ENCODE peak calls at places on chromosomes 11 and 22, in ten cellular contexts. G is mucosa of descending colon; L is GM12865; A is neural crest cell; Q is heart right ventricle; N is OCI-LY7; Y is Caco-2; P is Calu3; V is BJ; R is activated CD8-positive, alpha-beta T cell treated with anti-CD3 and anti-CD28 coated beads for 36 hours. F is an unnamed sample.

GRCh38 chr11:13337986-13338436 is 60.4 kb downstream of the BMAL1 start:
- DNase-seq in Q (no peak), Y (no peak), R (no peak), P (no peak), V (peak; percentile 45), G (no peak), A (no peak), L (peak; percentile 44), N (no peak), F (no peak)

GRCh38 chr11:10540546-10540914 is 457 bp downstream of the RNF141 start:
- DNase-seq in Q (no peak), R (no peak), G (peak; percentile 72), N (peak; percentile 13), Y (peak; percentile 59), P (no peak), L (no peak), A (no peak), V (no peak), F (no peak)

GRCh38 chr22:22692707-22693530 is 48.5 kb downstream of the GGTLC2 start:
- DNase-seq in A (no peak), V (no peak), P (peak; percentile 97), L (peak; percentile 45), R (peak; percentile 72), Q (peak; percentile 29), N (peak; percentile 83), G (peak; percentile 85), Y (peak; percentile 83), F (no peak)

GRCh38 chr11:66420671-66421476 is at the start of gene NPAS4:
- DNase-seq in L (no peak), Q (no peak), G (no peak), A (no peak), R (no peak), P (no peak), Y (no peak), N (no peak), V (no peak), F (no peak)

GRCh38 chr11:63909621-63910506 is 7.1 kb downstream of the RCOR2 start:
- DNase-seq in V (no peak), N (no peak), A (peak; percentile 58), P (no peak), Q (no peak), R (no peak), L (no peak), Y (no peak), G (no peak), F (no peak)

GRCh38 chr11:76799061-76799804 is 16.1 kb downstream of the TSKU start:
- DNase-seq in R (peak; percentile 84), Q (peak; percentile 90), G (peak; percentile 88), N (peak; percentile 58), L (peak; percentile 73), V (no peak), A (peak; percentile 84), Y (no peak), P (peak; percentile 90), F (no peak)

GRCh38 chr11:104254347-104254746 is 90.4 kb upstream of the PDGFD start:
- DNase-seq in P (peak; percentile 40), G (peak; percentile 17), A (peak; percentile 39), L (peak; percentile 58), Q (no peak), V (no peak), R (peak; percentile 44), Y (peak; percentile 59), N (peak; percentile 32), F (no peak)

GRCh38 chr11:74138572-74138971 is 32.2 kb downstream of the C2CD3 start:
- DNase-seq in R (no peak), L (no peak), Q (no peak), A (no peak), G (peak; percentile 36), V (peak; percentile 97), Y (peak; percentile 75), N (no peak), P (peak; percentile 53), F (peak; percentile 80)

GRCh38 chr11:12842933-12843636 is 166.0 kb upstream of the RASSF10 start:
- DNase-seq in Q (no peak), V (no peak), P (peak; percentile 34), N (peak; percentile 86), L (peak; percentile 48), G (no peak), R (no peak), A (no peak), Y (no peak), F (no peak)

GRCh38 chr22:23542933-23543332 is 37.2 kb downstream of the IGLL1 start:
- DNase-seq in G (no peak), P (no peak), Y (no peak), Q (no peak), N (no peak), V (no peak), L (no peak), A (no peak), R (no peak), F (no peak)

GRCh38 chr22:26483439-26484359 is at the start of the genes HPS4 and SRRD:
- DNase-seq in R (peak; percentile 92), P (peak; percentile 92), V (peak; percentile 34), Q (peak; percentile 91), N (peak; percentile 94), A (peak; percentile 81), G (peak; percentile 95), L (peak; percentile 93), Y (peak; percentile 89), F (peak; percentile 74)

GRCh38 chr22:49297871-49298721 is 529.6 kb downstream of the BRD1 start:
- DNase-seq in Y (no peak), G (no peak), Q (no peak), L (no peak), V (no peak), A (no peak), P (no peak), R (no peak), N (no peak), F (no peak)

GRCh38 chr11:125451400-125452124 is 44.5 kb downstream of the FEZ1 start:
- DNase-seq in P (peak; percentile 72), Q (peak; percentile 59), G (peak; percentile 27), V (no peak), A (peak; percentile 69), Y (no peak), R (peak; percentile 13), N (no peak), L (peak; percentile 26), F (no peak)

GRCh38 chr11:87097582-87097981 is 59.8 kb downstream of the TMEM135 start:
- DNase-seq in P (peak; percentile 40), Y (peak; percentile 87), Q (no peak), R (peak; percentile 61), A (peak; percentile 19), L (peak; percentile 41), N (peak; percentile 51), V (no peak), G (peak; percentile 73), F (no peak)

GRCh38 chr11:17257200-17257599 is 19.3 kb upstream of the NUCB2 start:
- DNase-seq in P (no peak), Y (no peak), V (no peak), A (no peak), G (no peak), R (no peak), N (no peak), Q (no peak), L (no peak), F (no peak)

GRCh38 chr11:8323161-8323935 is 59.7 kb upstream of the LMO1 start:
- DNase-seq in N (no peak), P (no peak), V (no peak), Q (no peak), R (no peak), Y (no peak), G (no peak), L (no peak), A (no peak), F (no peak)
- TF ChIP-seq CTCF in N (no peak), P (no peak), V (no peak), Q (no peak), R (no peak), Y (no peak), G (no peak), L (no peak), A (no peak), F (no peak)

DNA sequence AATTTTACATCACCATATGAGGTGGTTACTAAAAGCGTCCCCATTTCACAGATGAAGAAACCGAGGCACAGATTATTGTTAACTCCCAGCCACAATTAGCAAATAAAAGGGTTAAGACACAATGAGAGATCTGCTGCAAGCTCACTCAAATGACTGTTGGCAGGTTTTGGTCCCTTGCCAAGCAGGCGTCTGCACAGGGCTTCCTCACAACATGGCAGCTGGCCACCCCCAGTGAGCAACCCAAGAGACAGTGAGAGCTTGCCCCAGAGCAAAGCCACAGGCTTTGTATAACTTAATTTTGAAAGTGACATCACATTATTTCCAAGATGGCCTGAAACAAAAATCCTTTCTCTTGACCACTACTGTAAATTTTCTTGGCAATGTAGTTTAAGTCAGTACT is 217.6 kb downstream of the NTM start:
- DNase-seq in N (no peak), G (no peak), V (no peak), Q (no peak), L (no peak), A (no peak), P (no peak), Y (no peak), R (no peak), F (no peak)
- TF ChIP-seq CTCF in N (no peak), G (no peak), V (no peak), Q (no peak), L (no peak), A (no peak), P (no peak), Y (no peak), R (no peak), F (no peak)

GRCh38 chr11:88174627-88175003 is 628 bp downstream of the RAB38 start:
- DNase-seq in A (peak; percentile 16), R (peak; percentile 76), P (peak; percentile 62), V (no peak), Y (no peak), G (peak; percentile 65), L (peak; percentile 59), Q (peak; percentile 46), N (peak; percentile 21), F (peak; percentile 43)
- TF ChIP-seq CTCF in A (no peak), R (no peak), P (no peak), V (no peak), Y (no peak), G (no peak), L (no peak), Q (no peak), N (no peak), F (no peak)

GRCh38 chr11:132347156-132348090 is 977.0 kb downstream of the NTM start:
- DNase-seq in P (no peak), L (peak; percentile 37), R (no peak), Y (no peak), N (no peak), G (no peak), A (no peak), Q (no peak), V (no peak), F (no peak)

GRCh38 chr11:132342408-132342807 is 972.0 kb downstream of the NTM start:
- DNase-seq in Q (no peak), Y (no peak), P (no peak), N (no peak), V (no peak), R (no peak), A (no peak), G (no peak), L (no peak), F (no peak)

GRCh38 chr11:132346558-132347148 is 976.2 kb downstream of the NTM start:
- DNase-seq in G (no peak), R (no peak), V (no peak), N (no peak), Y (no peak), Q (no peak), P (no peak), L (no peak), A (no peak), F (no peak)

GRCh38 chr11:132337819-132338416 is 967.5 kb downstream of the NTM start:
- DNase-seq in Y (no peak), A (no peak), R (no peak), N (no peak), L (no peak), G (no peak), Q (no peak), P (no peak), V (no peak), F (no peak)

GRCh38 chr11:132343445-132343844 is 973.0 kb downstream of the NTM start:
- DNase-seq in L (peak; percentile 38), R (no peak), Y (no peak), A (no peak), P (no peak), N (no peak), G (no peak), V (no peak), Q (no peak), F (no peak)
- TF ChIP-seq CTCF in L (no peak), R (no peak), Y (no peak), A (no peak), P (no peak), N (no peak), G (no peak), V (no peak), Q (no peak), F (no peak)